ENCODE peak calls at places on chromosomes 1 and 21, in five cellular contexts. One of them, this sample, is unnamed.

GRCh38 chr1:41566969-41567368 is 82.5 kb upstream of the EDN2 start:
- DNase-seq in GM18507: no peak
- DNase-seq in fibroblast of mammary gland: no peak
- DNase-seq in stimulated activated CD4-positive, alpha-beta T cell treated with anti-CD3 and anti-CD28 coated beads, Interleukin-4, amount 100 ng/mL, for 1 hour: no peak
- DNase-seq in stimulated activated CD8-positive, alpha-beta memory T cell treated with anti-CD3 and anti-CD28 coated beads, Interleukin-2, amount 100 ng/mL, for 1 hour: no peak
- DNase-seq in this sample: no peak

GRCh38 chr1:214352838-214353237 is 71.9 kb downstream of the SMYD2 start:
- DNase-seq in GM18507: no peak
- DNase-seq in fibroblast of mammary gland: peak
- DNase-seq in stimulated activated CD4-positive, alpha-beta T cell treated with anti-CD3 and anti-CD28 coated beads, Interleukin-4, amount 100 ng/mL, for 1 hour: no peak
- DNase-seq in stimulated activated CD8-positive, alpha-beta memory T cell treated with anti-CD3 and anti-CD28 coated beads, Interleukin-2, amount 100 ng/mL, for 1 hour: no peak
- DNase-seq in this sample: no peak

GRCh38 chr1:92882817-92883216 is 51.0 kb downstream of the RPL5 start:
- DNase-seq in GM18507: no peak
- DNase-seq in fibroblast of mammary gland: no peak
- DNase-seq in stimulated activated CD4-positive, alpha-beta T cell treated with anti-CD3 and anti-CD28 coated beads, Interleukin-4, amount 100 ng/mL, for 1 hour: peak
- DNase-seq in stimulated activated CD8-positive, alpha-beta memory T cell treated with anti-CD3 and anti-CD28 coated beads, Interleukin-2, amount 100 ng/mL, for 1 hour: peak
- DNase-seq in this sample: no peak

GRCh38 chr1:113416515-113416914 is 26.2 kb downstream of the MAGI3 start:
- DNase-seq in GM18507: no peak
- DNase-seq in fibroblast of mammary gland: no peak
- DNase-seq in stimulated activated CD4-positive, alpha-beta T cell treated with anti-CD3 and anti-CD28 coated beads, Interleukin-4, amount 100 ng/mL, for 1 hour: no peak
- DNase-seq in stimulated activated CD8-positive, alpha-beta memory T cell treated with anti-CD3 and anti-CD28 coated beads, Interleukin-2, amount 100 ng/mL, for 1 hour: no peak
- DNase-seq in this sample: no peak

GRCh38 chr1:77468556-77468955 is 186.7 kb downstream of the AK5 start:
- DNase-seq in GM18507: no peak
- DNase-seq in fibroblast of mammary gland: no peak
- DNase-seq in stimulated activated CD4-positive, alpha-beta T cell treated with anti-CD3 and anti-CD28 coated beads, Interleukin-4, amount 100 ng/mL, for 1 hour: no peak
- DNase-seq in stimulated activated CD8-positive, alpha-beta memory T cell treated with anti-CD3 and anti-CD28 coated beads, Interleukin-2, amount 100 ng/mL, for 1 hour: no peak
- DNase-seq in this sample: no peak

GRCh38 chr21:45167796-45168222 is 93.4 kb downstream of the ADARB1 start:
- DNase-seq in GM18507: no peak
- DNase-seq in fibroblast of mammary gland: peak
- DNase-seq in stimulated activated CD4-positive, alpha-beta T cell treated with anti-CD3 and anti-CD28 coated beads, Interleukin-4, amount 100 ng/mL, for 1 hour: no peak
- DNase-seq in stimulated activated CD8-positive, alpha-beta memory T cell treated with anti-CD3 and anti-CD28 coated beads, Interleukin-2, amount 100 ng/mL, for 1 hour: no peak
- DNase-seq in this sample: no peak

GRCh38 chr1:178566187-178566586 is 53.3 kb downstream of the TEX35 start:
- DNase-seq in GM18507: no peak
- DNase-seq in fibroblast of mammary gland: peak
- DNase-seq in stimulated activated CD4-positive, alpha-beta T cell treated with anti-CD3 and anti-CD28 coated beads, Interleukin-4, amount 100 ng/mL, for 1 hour: no peak
- DNase-seq in stimulated activated CD8-positive, alpha-beta memory T cell treated with anti-CD3 and anti-CD28 coated beads, Interleukin-2, amount 100 ng/mL, for 1 hour: no peak
- DNase-seq in this sample: no peak

GRCh38 chr1:37509181-37509580 is 5.4 kb downstream of the MEAF6 start:
- DNase-seq in GM18507: no peak
- DNase-seq in fibroblast of mammary gland: peak
- DNase-seq in stimulated activated CD4-positive, alpha-beta T cell treated with anti-CD3 and anti-CD28 coated beads, Interleukin-4, amount 100 ng/mL, for 1 hour: no peak
- DNase-seq in stimulated activated CD8-positive, alpha-beta memory T cell treated with anti-CD3 and anti-CD28 coated beads, Interleukin-2, amount 100 ng/mL, for 1 hour: no peak
- DNase-seq in this sample: no peak

GRCh38 chr1:44390277-44390676 is 14.8 kb upstream of the RNF220 start:
- DNase-seq in GM18507: no peak
- DNase-seq in fibroblast of mammary gland: peak
- DNase-seq in stimulated activated CD4-positive, alpha-beta T cell treated with anti-CD3 and anti-CD28 coated beads, Interleukin-4, amount 100 ng/mL, for 1 hour: no peak
- DNase-seq in stimulated activated CD8-positive, alpha-beta memory T cell treated with anti-CD3 and anti-CD28 coated beads, Interleukin-2, amount 100 ng/mL, for 1 hour: no peak
- DNase-seq in this sample: no peak

GRCh38 chr1:20787775-20788488 is 825 bp upstream of the HP1BP3 start:
- DNase-seq in GM18507: no peak
- DNase-seq in fibroblast of mammary gland: peak
- DNase-seq in stimulated activated CD4-positive, alpha-beta T cell treated with anti-CD3 and anti-CD28 coated beads, Interleukin-4, amount 100 ng/mL, for 1 hour: no peak
- DNase-seq in stimulated activated CD8-positive, alpha-beta memory T cell treated with anti-CD3 and anti-CD28 coated beads, Interleukin-2, amount 100 ng/mL, for 1 hour: no peak
- DNase-seq in this sample: no peak

GRCh38 chr1:155934933-155935590 is 849 bp upstream of the KHDC4 start:
- DNase-seq in GM18507: no peak
- DNase-seq in fibroblast of mammary gland: no peak
- DNase-seq in stimulated activated CD4-positive, alpha-beta T cell treated with anti-CD3 and anti-CD28 coated beads, Interleukin-4, amount 100 ng/mL, for 1 hour: no peak
- DNase-seq in stimulated activated CD8-positive, alpha-beta memory T cell treated with anti-CD3 and anti-CD28 coated beads, Interleukin-2, amount 100 ng/mL, for 1 hour: no peak
- DNase-seq in this sample: no peak

GRCh38 chr21:44930543-44930981 is 9.3 kb upstream of the SLX9 start:
- DNase-seq in GM18507: no peak
- DNase-seq in fibroblast of mammary gland: no peak
- DNase-seq in stimulated activated CD4-positive, alpha-beta T cell treated with anti-CD3 and anti-CD28 coated beads, Interleukin-4, amount 100 ng/mL, for 1 hour: peak
- DNase-seq in stimulated activated CD8-positive, alpha-beta memory T cell treated with anti-CD3 and anti-CD28 coated beads, Interleukin-2, amount 100 ng/mL, for 1 hour: peak
- DNase-seq in this sample: no peak

GRCh38 chr1:162139398-162139685 is 69.9 kb downstream of the NOS1AP start:
- DNase-seq in GM18507: no peak
- DNase-seq in fibroblast of mammary gland: no peak
- DNase-seq in stimulated activated CD4-positive, alpha-beta T cell treated with anti-CD3 and anti-CD28 coated beads, Interleukin-4, amount 100 ng/mL, for 1 hour: no peak
- DNase-seq in stimulated activated CD8-positive, alpha-beta memory T cell treated with anti-CD3 and anti-CD28 coated beads, Interleukin-2, amount 100 ng/mL, for 1 hour: no peak
- DNase-seq in this sample: no peak

GRCh38 chr1:207282496-207283380 is 38.7 kb upstream of the CD55 start:
- DNase-seq in GM18507: no peak
- DNase-seq in fibroblast of mammary gland: no peak
- DNase-seq in stimulated activated CD4-positive, alpha-beta T cell treated with anti-CD3 and anti-CD28 coated beads, Interleukin-4, amount 100 ng/mL, for 1 hour: no peak
- DNase-seq in stimulated activated CD8-positive, alpha-beta memory T cell treated with anti-CD3 and anti-CD28 coated beads, Interleukin-2, amount 100 ng/mL, for 1 hour: no peak
- DNase-seq in this sample: no peak

GRCh38 chr1:204651843-204652421 is 33.6 kb downstream of the LRRN2 start:
- DNase-seq in GM18507: no peak
- DNase-seq in fibroblast of mammary gland: no peak
- DNase-seq in stimulated activated CD4-positive, alpha-beta T cell treated with anti-CD3 and anti-CD28 coated beads, Interleukin-4, amount 100 ng/mL, for 1 hour: no peak
- DNase-seq in stimulated activated CD8-positive, alpha-beta memory T cell treated with anti-CD3 and anti-CD28 coated beads, Interleukin-2, amount 100 ng/mL, for 1 hour: no peak
- DNase-seq in this sample: no peak

GRCh38 chr21:41684381-41685245 is 82.2 kb downstream of the RIPK4 start:
- DNase-seq in GM18507: no peak
- DNase-seq in fibroblast of mammary gland: peak
- DNase-seq in stimulated activated CD4-positive, alpha-beta T cell treated with anti-CD3 and anti-CD28 coated beads, Interleukin-4, amount 100 ng/mL, for 1 hour: no peak
- DNase-seq in stimulated activated CD8-positive, alpha-beta memory T cell treated with anti-CD3 and anti-CD28 coated beads, Interleukin-2, amount 100 ng/mL, for 1 hour: no peak
- DNase-seq in this sample: no peak

GRCh38 chr1:224805889-224806288 is 123.6 kb upstream of the DNAH14 start:
- DNase-seq in GM18507: no peak
- DNase-seq in fibroblast of mammary gland: no peak
- DNase-seq in stimulated activated CD4-positive, alpha-beta T cell treated with anti-CD3 and anti-CD28 coated beads, Interleukin-4, amount 100 ng/mL, for 1 hour: no peak
- DNase-seq in stimulated activated CD8-positive, alpha-beta memory T cell treated with anti-CD3 and anti-CD28 coated beads, Interleukin-2, amount 100 ng/mL, for 1 hour: no peak
- DNase-seq in this sample: no peak

GRCh38 chr1:220880726-220881506 is 1.7 kb downstream of the HLX start:
- DNase-seq in GM18507: no peak
- DNase-seq in fibroblast of mammary gland: no peak
- DNase-seq in stimulated activated CD4-positive, alpha-beta T cell treated with anti-CD3 and anti-CD28 coated beads, Interleukin-4, amount 100 ng/mL, for 1 hour: no peak
- DNase-seq in stimulated activated CD8-positive, alpha-beta memory T cell treated with anti-CD3 and anti-CD28 coated beads, Interleukin-2, amount 100 ng/mL, for 1 hour: no peak
- DNase-seq in this sample: no peak

GRCh38 chr1:112626193-112626592 is 6.6 kb downstream of the CAPZA1 start:
- DNase-seq in GM18507: no peak
- DNase-seq in fibroblast of mammary gland: no peak
- DNase-seq in stimulated activated CD4-positive, alpha-beta T cell treated with anti-CD3 and anti-CD28 coated beads, Interleukin-4, amount 100 ng/mL, for 1 hour: no peak
- DNase-seq in stimulated activated CD8-positive, alpha-beta memory T cell treated with anti-CD3 and anti-CD28 coated beads, Interleukin-2, amount 100 ng/mL, for 1 hour: no peak
- DNase-seq in this sample: no peak

GRCh38 chr1:109198745-109199144 is 15.0 kb upstream of the SARS1 start:
- DNase-seq in GM18507: no peak
- DNase-seq in fibroblast of mammary gland: peak
- DNase-seq in stimulated activated CD4-positive, alpha-beta T cell treated with anti-CD3 and anti-CD28 coated beads, Interleukin-4, amount 100 ng/mL, for 1 hour: no peak
- DNase-seq in stimulated activated CD8-positive, alpha-beta memory T cell treated with anti-CD3 and anti-CD28 coated beads, Interleukin-2, amount 100 ng/mL, for 1 hour: no peak
- DNase-seq in this sample: no peak

GRCh38 chr1:23402286-23403037 is 22.1 kb downstream of the TCEA3 start:
- DNase-seq in GM18507: no peak
- DNase-seq in fibroblast of mammary gland: no peak
- DNase-seq in stimulated activated CD4-positive, alpha-beta T cell treated with anti-CD3 and anti-CD28 coated beads, Interleukin-4, amount 100 ng/mL, for 1 hour: no peak
- DNase-seq in stimulated activated CD8-positive, alpha-beta memory T cell treated with anti-CD3 and anti-CD28 coated beads, Interleukin-2, amount 100 ng/mL, for 1 hour: no peak
- DNase-seq in this sample: no peak

GRCh38 chr21:35026617-35027557 is 22.2 kb downstream of the RUNX1 start:
- DNase-seq in GM18507: peak
- DNase-seq in fibroblast of mammary gland: no peak
- DNase-seq in stimulated activated CD4-positive, alpha-beta T cell treated with anti-CD3 and anti-CD28 coated beads, Interleukin-4, amount 100 ng/mL, for 1 hour: peak
- DNase-seq in stimulated activated CD8-positive, alpha-beta memory T cell treated with anti-CD3 and anti-CD28 coated beads, Interleukin-2, amount 100 ng/mL, for 1 hour: peak
- DNase-seq in this sample: no peak

GRCh38 chr1:201828820-201829774 is at the start of gene IPO9:
- DNase-seq in GM18507: peak
- DNase-seq in fibroblast of mammary gland: peak
- DNase-seq in stimulated activated CD4-positive, alpha-beta T cell treated with anti-CD3 and anti-CD28 coated beads, Interleukin-4, amount 100 ng/mL, for 1 hour: peak
- DNase-seq in stimulated activated CD8-positive, alpha-beta memory T cell treated with anti-CD3 and anti-CD28 coated beads, Interleukin-2, amount 100 ng/mL, for 1 hour: peak
- DNase-seq in this sample: peak

GRCh38 chr1:218463194-218464156 is 118.3 kb downstream of the TGFB2 start:
- DNase-seq in GM18507: no peak
- DNase-seq in fibroblast of mammary gland: peak
- DNase-seq in stimulated activated CD4-positive, alpha-beta T cell treated with anti-CD3 and anti-CD28 coated beads, Interleukin-4, amount 100 ng/mL, for 1 hour: no peak
- DNase-seq in stimulated activated CD8-positive, alpha-beta memory T cell treated with anti-CD3 and anti-CD28 coated beads, Interleukin-2, amount 100 ng/mL, for 1 hour: no peak
- DNase-seq in this sample: peak

GRCh38 chr21:35138665-35139381 is 89.7 kb upstream of the RUNX1 start:
- DNase-seq in GM18507: no peak
- DNase-seq in fibroblast of mammary gland: peak
- DNase-seq in stimulated activated CD4-positive, alpha-beta T cell treated with anti-CD3 and anti-CD28 coated beads, Interleukin-4, amount 100 ng/mL, for 1 hour: peak
- DNase-seq in stimulated activated CD8-positive, alpha-beta memory T cell treated with anti-CD3 and anti-CD28 coated beads, Interleukin-2, amount 100 ng/mL, for 1 hour: peak
- DNase-seq in this sample: no peak

GRCh38 chr21:35217504-35218060 is 168.5 kb upstream of the RUNX1 start:
- DNase-seq in GM18507: no peak
- DNase-seq in fibroblast of mammary gland: peak
- DNase-seq in stimulated activated CD4-positive, alpha-beta T cell treated with anti-CD3 and anti-CD28 coated beads, Interleukin-4, amount 100 ng/mL, for 1 hour: peak
- DNase-seq in stimulated activated CD8-positive, alpha-beta memory T cell treated with anti-CD3 and anti-CD28 coated beads, Interleukin-2, amount 100 ng/mL, for 1 hour: no peak
- DNase-seq in this sample: no peak

GRCh38 chr1:180857947-180858768 is 54.5 kb upstream of the KIAA1614 start:
- DNase-seq in GM18507: no peak
- DNase-seq in fibroblast of mammary gland: no peak
- DNase-seq in stimulated activated CD4-positive, alpha-beta T cell treated with anti-CD3 and anti-CD28 coated beads, Interleukin-4, amount 100 ng/mL, for 1 hour: no peak
- DNase-seq in stimulated activated CD8-positive, alpha-beta memory T cell treated with anti-CD3 and anti-CD28 coated beads, Interleukin-2, amount 100 ng/mL, for 1 hour: no peak
- DNase-seq in this sample: no peak

GRCh38 chr21:44455524-44456206 is 355 bp downstream of the LRRC3 start:
- DNase-seq in GM18507: peak
- DNase-seq in fibroblast of mammary gland: peak
- DNase-seq in stimulated activated CD4-positive, alpha-beta T cell treated with anti-CD3 and anti-CD28 coated beads, Interleukin-4, amount 100 ng/mL, for 1 hour: peak
- DNase-seq in stimulated activated CD8-positive, alpha-beta memory T cell treated with anti-CD3 and anti-CD28 coated beads, Interleukin-2, amount 100 ng/mL, for 1 hour: no peak
- DNase-seq in this sample: no peak

GRCh38 chr1:204148098-204148406 is 3.8 kb downstream of the ETNK2 start:
- DNase-seq in GM18507: no peak
- DNase-seq in fibroblast of mammary gland: no peak
- DNase-seq in stimulated activated CD4-positive, alpha-beta T cell treated with anti-CD3 and anti-CD28 coated beads, Interleukin-4, amount 100 ng/mL, for 1 hour: no peak
- DNase-seq in stimulated activated CD8-positive, alpha-beta memory T cell treated with anti-CD3 and anti-CD28 coated beads, Interleukin-2, amount 100 ng/mL, for 1 hour: no peak
- DNase-seq in this sample: no peak

GRCh38 chr1:29474274-29474824 is 238.0 kb downstream of the PTPRU start:
- DNase-seq in GM18507: no peak
- DNase-seq in fibroblast of mammary gland: no peak
- DNase-seq in stimulated activated CD4-positive, alpha-beta T cell treated with anti-CD3 and anti-CD28 coated beads, Interleukin-4, amount 100 ng/mL, for 1 hour: no peak
- DNase-seq in stimulated activated CD8-positive, alpha-beta memory T cell treated with anti-CD3 and anti-CD28 coated beads, Interleukin-2, amount 100 ng/mL, for 1 hour: no peak
- DNase-seq in this sample: no peak

GRCh38 chr1:27141266-27142003 is 13.5 kb downstream of the SLC9A1 start:
- DNase-seq in GM18507: no peak
- DNase-seq in fibroblast of mammary gland: no peak
- DNase-seq in stimulated activated CD4-positive, alpha-beta T cell treated with anti-CD3 and anti-CD28 coated beads, Interleukin-4, amount 100 ng/mL, for 1 hour: no peak
- DNase-seq in stimulated activated CD8-positive, alpha-beta memory T cell treated with anti-CD3 and anti-CD28 coated beads, Interleukin-2, amount 100 ng/mL, for 1 hour: no peak
- DNase-seq in this sample: no peak

GRCh38 chr21:41585199-41585994 is 77.4 kb upstream of the TMPRSS2 start:
- DNase-seq in GM18507: no peak
- DNase-seq in fibroblast of mammary gland: no peak
- DNase-seq in stimulated activated CD4-positive, alpha-beta T cell treated with anti-CD3 and anti-CD28 coated beads, Interleukin-4, amount 100 ng/mL, for 1 hour: no peak
- DNase-seq in stimulated activated CD8-positive, alpha-beta memory T cell treated with anti-CD3 and anti-CD28 coated beads, Interleukin-2, amount 100 ng/mL, for 1 hour: no peak
- DNase-seq in this sample: no peak

GRCh38 chr1:26664802-26665201 is 31.0 kb upstream of the ARID1A start:
- DNase-seq in GM18507: no peak
- DNase-seq in fibroblast of mammary gland: no peak
- DNase-seq in stimulated activated CD4-positive, alpha-beta T cell treated with anti-CD3 and anti-CD28 coated beads, Interleukin-4, amount 100 ng/mL, for 1 hour: no peak
- DNase-seq in stimulated activated CD8-positive, alpha-beta memory T cell treated with anti-CD3 and anti-CD28 coated beads, Interleukin-2, amount 100 ng/mL, for 1 hour: no peak
- DNase-seq in this sample: no peak

GRCh38 chr1:1211541-1212511 is 2.1 kb downstream of the TNFRSF4 start:
- DNase-seq in GM18507: no peak
- DNase-seq in fibroblast of mammary gland: no peak
- DNase-seq in stimulated activated CD4-positive, alpha-beta T cell treated with anti-CD3 and anti-CD28 coated beads, Interleukin-4, amount 100 ng/mL, for 1 hour: no peak
- DNase-seq in stimulated activated CD8-positive, alpha-beta memory T cell treated with anti-CD3 and anti-CD28 coated beads, Interleukin-2, amount 100 ng/mL, for 1 hour: no peak
- DNase-seq in this sample: no peak

GRCh38 chr1:93616996-93617669 is 64.5 kb downstream of the BCAR3 start:
- DNase-seq in GM18507: no peak
- DNase-seq in fibroblast of mammary gland: no peak
- DNase-seq in stimulated activated CD4-positive, alpha-beta T cell treated with anti-CD3 and anti-CD28 coated beads, Interleukin-4, amount 100 ng/mL, for 1 hour: no peak
- DNase-seq in stimulated activated CD8-positive, alpha-beta memory T cell treated with anti-CD3 and anti-CD28 coated beads, Interleukin-2, amount 100 ng/mL, for 1 hour: no peak
- DNase-seq in this sample: peak

GRCh38 chr1:117541003-117541402 is 64.8 kb upstream of the TENT5C start:
- DNase-seq in GM18507: no peak
- DNase-seq in fibroblast of mammary gland: no peak
- DNase-seq in stimulated activated CD4-positive, alpha-beta T cell treated with anti-CD3 and anti-CD28 coated beads, Interleukin-4, amount 100 ng/mL, for 1 hour: no peak
- DNase-seq in stimulated activated CD8-positive, alpha-beta memory T cell treated with anti-CD3 and anti-CD28 coated beads, Interleukin-2, amount 100 ng/mL, for 1 hour: no peak
- DNase-seq in this sample: no peak

This sample was measured in head of caudate nucleus.